ENCODE peak calls at places on chromosomes 7 and 10, in seven cellular contexts. One of them, this sample, is unnamed.

GRCh38 chr10:114374141-114374791 is 30.0 kb downstream of the AFAP1L2 start:
- DNase-seq in EL: no peak
- DNase-seq in activated effector memory CD4-positive, alpha-beta T cell treated with Interleukin-2 at 50 U/mL for 16 hours: no peak
- DNase-seq in stimulated activated CD4-positive, alpha-beta T cell treated with anti-CD3 and anti-CD28 coated beads, Interleukin-2, amount 100 ng/mL, for 48 hours: no peak
- DNase-seq in NCI-H1092 treated with DMSO at 0.1 percent for 48 hours: peak
- DNase-seq in dorsolateral prefrontal cortex: no peak
- DNase-seq in AG04450: no peak
- DNase-seq in this sample: peak

GRCh38 chr7:151083824-151084160 is 499 bp upstream of the TMUB1 start:
- DNase-seq in dorsolateral prefrontal cortex: no peak
- DNase-seq in stimulated activated CD4-positive, alpha-beta T cell treated with anti-CD3 and anti-CD28 coated beads, Interleukin-2, amount 100 ng/mL, for 48 hours: no peak
- DNase-seq in EL: no peak
- DNase-seq in AG04450: no peak
- DNase-seq in NCI-H1092 treated with DMSO at 0.1 percent for 48 hours: no peak
- DNase-seq in activated effector memory CD4-positive, alpha-beta T cell treated with Interleukin-2 at 50 U/mL for 16 hours: no peak
- DNase-seq in this sample: no peak

GRCh38 chr7:2517004-2517403 is 2.6 kb upstream of the LFNG start:
- DNase-seq in stimulated activated CD4-positive, alpha-beta T cell treated with anti-CD3 and anti-CD28 coated beads, Interleukin-2, amount 100 ng/mL, for 48 hours: no peak
- DNase-seq in AG04450: peak
- DNase-seq in dorsolateral prefrontal cortex: no peak
- DNase-seq in NCI-H1092 treated with DMSO at 0.1 percent for 48 hours: no peak
- DNase-seq in activated effector memory CD4-positive, alpha-beta T cell treated with Interleukin-2 at 50 U/mL for 16 hours: no peak
- DNase-seq in EL: peak
- DNase-seq in this sample: peak

GRCh38 chr7:100825760-100826545 is 1.4 kb downstream of the EPHB4 start:
- DNase-seq in activated effector memory CD4-positive, alpha-beta T cell treated with Interleukin-2 at 50 U/mL for 16 hours: no peak
- DNase-seq in stimulated activated CD4-positive, alpha-beta T cell treated with anti-CD3 and anti-CD28 coated beads, Interleukin-2, amount 100 ng/mL, for 48 hours: no peak
- DNase-seq in EL: peak
- DNase-seq in dorsolateral prefrontal cortex: no peak
- DNase-seq in AG04450: no peak
- DNase-seq in NCI-H1092 treated with DMSO at 0.1 percent for 48 hours: no peak
- DNase-seq in this sample: peak

GRCh38 chr7:19489162-19489820 is 219.5 kb downstream of the POLR1F start:
- DNase-seq in activated effector memory CD4-positive, alpha-beta T cell treated with Interleukin-2 at 50 U/mL for 16 hours: no peak
- DNase-seq in dorsolateral prefrontal cortex: no peak
- DNase-seq in stimulated activated CD4-positive, alpha-beta T cell treated with anti-CD3 and anti-CD28 coated beads, Interleukin-2, amount 100 ng/mL, for 48 hours: no peak
- DNase-seq in AG04450: no peak
- DNase-seq in EL: no peak
- DNase-seq in NCI-H1092 treated with DMSO at 0.1 percent for 48 hours: no peak
- DNase-seq in this sample: no peak

GRCh38 chr7:37494940-37495339 is 46.3 kb upstream of the ELMO1 start:
- DNase-seq in AG04450: no peak
- DNase-seq in EL: no peak
- DNase-seq in NCI-H1092 treated with DMSO at 0.1 percent for 48 hours: no peak
- DNase-seq in dorsolateral prefrontal cortex: no peak
- DNase-seq in activated effector memory CD4-positive, alpha-beta T cell treated with Interleukin-2 at 50 U/mL for 16 hours: no peak
- DNase-seq in stimulated activated CD4-positive, alpha-beta T cell treated with anti-CD3 and anti-CD28 coated beads, Interleukin-2, amount 100 ng/mL, for 48 hours: no peak
- DNase-seq in this sample: no peak

GRCh38 chr10:381805-382204 is 246.6 kb downstream of the ZMYND11 start:
- DNase-seq in AG04450: no peak
- DNase-seq in activated effector memory CD4-positive, alpha-beta T cell treated with Interleukin-2 at 50 U/mL for 16 hours: no peak
- DNase-seq in dorsolateral prefrontal cortex: no peak
- DNase-seq in NCI-H1092 treated with DMSO at 0.1 percent for 48 hours: no peak
- DNase-seq in EL: no peak
- DNase-seq in stimulated activated CD4-positive, alpha-beta T cell treated with anti-CD3 and anti-CD28 coated beads, Interleukin-2, amount 100 ng/mL, for 48 hours: no peak
- DNase-seq in this sample: no peak

GRCh38 chr10:49552277-49552676 is 13.4 kb upstream of the ERCC6 start:
- DNase-seq in NCI-H1092 treated with DMSO at 0.1 percent for 48 hours: no peak
- DNase-seq in activated effector memory CD4-positive, alpha-beta T cell treated with Interleukin-2 at 50 U/mL for 16 hours: no peak
- DNase-seq in dorsolateral prefrontal cortex: no peak
- DNase-seq in stimulated activated CD4-positive, alpha-beta T cell treated with anti-CD3 and anti-CD28 coated beads, Interleukin-2, amount 100 ng/mL, for 48 hours: no peak
- DNase-seq in EL: peak
- DNase-seq in AG04450: no peak
- DNase-seq in this sample: peak

GRCh38 chr10:48708144-48708543 is 23.5 kb downstream of the WDFY4 start:
- DNase-seq in AG04450: no peak
- DNase-seq in EL: peak
- DNase-seq in stimulated activated CD4-positive, alpha-beta T cell treated with anti-CD3 and anti-CD28 coated beads, Interleukin-2, amount 100 ng/mL, for 48 hours: no peak
- DNase-seq in NCI-H1092 treated with DMSO at 0.1 percent for 48 hours: no peak
- DNase-seq in activated effector memory CD4-positive, alpha-beta T cell treated with Interleukin-2 at 50 U/mL for 16 hours: no peak
- DNase-seq in dorsolateral prefrontal cortex: no peak
- DNase-seq in this sample: peak

GRCh38 chr7:127892488-127893314 is 138.5 kb downstream of the LRRC4 start:
- DNase-seq in NCI-H1092 treated with DMSO at 0.1 percent for 48 hours: no peak
- DNase-seq in dorsolateral prefrontal cortex: no peak
- DNase-seq in activated effector memory CD4-positive, alpha-beta T cell treated with Interleukin-2 at 50 U/mL for 16 hours: no peak
- DNase-seq in stimulated activated CD4-positive, alpha-beta T cell treated with anti-CD3 and anti-CD28 coated beads, Interleukin-2, amount 100 ng/mL, for 48 hours: no peak
- DNase-seq in EL: no peak
- DNase-seq in AG04450: no peak
- DNase-seq in this sample: no peak

GRCh38 chr7:151849008-151849878 is 27.7 kb downstream of the PRKAG2 start:
- DNase-seq in activated effector memory CD4-positive, alpha-beta T cell treated with Interleukin-2 at 50 U/mL for 16 hours: no peak
- DNase-seq in dorsolateral prefrontal cortex: no peak
- DNase-seq in EL: no peak
- DNase-seq in NCI-H1092 treated with DMSO at 0.1 percent for 48 hours: no peak
- DNase-seq in AG04450: no peak
- DNase-seq in stimulated activated CD4-positive, alpha-beta T cell treated with anti-CD3 and anti-CD28 coated beads, Interleukin-2, amount 100 ng/mL, for 48 hours: no peak
- DNase-seq in this sample: no peak

GRCh38 chr7:19920200-19920599 is 146.8 kb upstream of the TMEM196 start:
- DNase-seq in dorsolateral prefrontal cortex: no peak
- DNase-seq in activated effector memory CD4-positive, alpha-beta T cell treated with Interleukin-2 at 50 U/mL for 16 hours: no peak
- DNase-seq in NCI-H1092 treated with DMSO at 0.1 percent for 48 hours: no peak
- DNase-seq in stimulated activated CD4-positive, alpha-beta T cell treated with anti-CD3 and anti-CD28 coated beads, Interleukin-2, amount 100 ng/mL, for 48 hours: no peak
- DNase-seq in AG04450: no peak
- DNase-seq in EL: peak
- DNase-seq in this sample: peak

GRCh38 chr7:47095906-47096305 is 486.0 kb downstream of the TNS3 start:
- DNase-seq in stimulated activated CD4-positive, alpha-beta T cell treated with anti-CD3 and anti-CD28 coated beads, Interleukin-2, amount 100 ng/mL, for 48 hours: no peak
- DNase-seq in NCI-H1092 treated with DMSO at 0.1 percent for 48 hours: no peak
- DNase-seq in activated effector memory CD4-positive, alpha-beta T cell treated with Interleukin-2 at 50 U/mL for 16 hours: no peak
- DNase-seq in EL: no peak
- DNase-seq in dorsolateral prefrontal cortex: no peak
- DNase-seq in AG04450: no peak
- DNase-seq in this sample: no peak

GRCh38 chr10:15484128-15484527 is 113.0 kb upstream of the FAM171A1 start:
- DNase-seq in activated effector memory CD4-positive, alpha-beta T cell treated with Interleukin-2 at 50 U/mL for 16 hours: no peak
- DNase-seq in stimulated activated CD4-positive, alpha-beta T cell treated with anti-CD3 and anti-CD28 coated beads, Interleukin-2, amount 100 ng/mL, for 48 hours: no peak
- DNase-seq in AG04450: no peak
- DNase-seq in EL: no peak
- DNase-seq in NCI-H1092 treated with DMSO at 0.1 percent for 48 hours: no peak
- DNase-seq in dorsolateral prefrontal cortex: no peak
- DNase-seq in this sample: no peak

GRCh38 chr7:134755422-134756022 is 23.9 kb upstream of the CALD1 start:
- DNase-seq in stimulated activated CD4-positive, alpha-beta T cell treated with anti-CD3 and anti-CD28 coated beads, Interleukin-2, amount 100 ng/mL, for 48 hours: peak
- DNase-seq in activated effector memory CD4-positive, alpha-beta T cell treated with Interleukin-2 at 50 U/mL for 16 hours: peak
- DNase-seq in AG04450: no peak
- DNase-seq in EL: peak
- DNase-seq in NCI-H1092 treated with DMSO at 0.1 percent for 48 hours: no peak
- DNase-seq in dorsolateral prefrontal cortex: no peak
- DNase-seq in this sample: peak

GRCh38 chr10:94602729-94603515 is 57.3 kb downstream of the HELLS start:
- DNase-seq in activated effector memory CD4-positive, alpha-beta T cell treated with Interleukin-2 at 50 U/mL for 16 hours: no peak
- DNase-seq in dorsolateral prefrontal cortex: no peak
- DNase-seq in NCI-H1092 treated with DMSO at 0.1 percent for 48 hours: no peak
- DNase-seq in AG04450: no peak
- DNase-seq in stimulated activated CD4-positive, alpha-beta T cell treated with anti-CD3 and anti-CD28 coated beads, Interleukin-2, amount 100 ng/mL, for 48 hours: no peak
- DNase-seq in EL: no peak
- DNase-seq in this sample: no peak

GRCh38 chr10:59135275-59135674 is 41.2 kb upstream of the PHYHIPL start:
- DNase-seq in dorsolateral prefrontal cortex: no peak
- DNase-seq in EL: no peak
- DNase-seq in activated effector memory CD4-positive, alpha-beta T cell treated with Interleukin-2 at 50 U/mL for 16 hours: no peak
- DNase-seq in AG04450: no peak
- DNase-seq in stimulated activated CD4-positive, alpha-beta T cell treated with anti-CD3 and anti-CD28 coated beads, Interleukin-2, amount 100 ng/mL, for 48 hours: no peak
- DNase-seq in NCI-H1092 treated with DMSO at 0.1 percent for 48 hours: no peak
- DNase-seq in this sample: no peak